ENCODE peak calls at places on chromosomes 5 and 9, in eight cellular contexts. One of them, this sample, is unnamed.

GRCh38 chr5:163623524-163623923 is 118.1 kb downstream of the MAT2B start:
- DNase-seq in GF-D8: no peak
- DNase-seq in aorta: no peak
- DNase-seq in activated T-cell treated with anti-CD3 and anti-CD28 coated beads, Interleukin-2, amount 50 U/mL, for 48 hours: no peak
- DNase-seq in mesendoderm: no peak
- DNase-seq in iris pigment epithelial cell: no peak
- DNase-seq in stimulated activated CD8-positive, alpha-beta memory T cell treated with anti-CD3 and anti-CD28 coated beads, Interleukin-2, amount 100 ng/mL, for 48 hours: no peak
- DNase-seq in fibroblast of pulmonary artery: no peak
- DNase-seq in this sample: no peak

GRCh38 chr9:129361196-129361595 is 183.1 kb upstream of the IER5L start:
- DNase-seq in iris pigment epithelial cell: no peak
- DNase-seq in activated T-cell treated with anti-CD3 and anti-CD28 coated beads, Interleukin-2, amount 50 U/mL, for 48 hours: no peak
- DNase-seq in GF-D8: no peak
- DNase-seq in aorta: peak; percentile 18
- DNase-seq in stimulated activated CD8-positive, alpha-beta memory T cell treated with anti-CD3 and anti-CD28 coated beads, Interleukin-2, amount 100 ng/mL, for 48 hours: no peak
- DNase-seq in fibroblast of pulmonary artery: no peak
- DNase-seq in mesendoderm: no peak
- DNase-seq in this sample: no peak

GRCh38 chr5:77167695-77168111 is 42.8 kb upstream of the PDE8B start:
- DNase-seq in activated T-cell treated with anti-CD3 and anti-CD28 coated beads, Interleukin-2, amount 50 U/mL, for 48 hours: no peak
- DNase-seq in aorta: no peak
- DNase-seq in iris pigment epithelial cell: peak; percentile 90
- DNase-seq in fibroblast of pulmonary artery: peak; percentile 84
- DNase-seq in mesendoderm: no peak
- DNase-seq in GF-D8: no peak
- DNase-seq in stimulated activated CD8-positive, alpha-beta memory T cell treated with anti-CD3 and anti-CD28 coated beads, Interleukin-2, amount 100 ng/mL, for 48 hours: no peak
- DNase-seq in this sample: no peak

GRCh38 chr9:38689678-38690077 is 30.3 kb downstream of the FAM240B start:
- DNase-seq in aorta: no peak
- DNase-seq in iris pigment epithelial cell: peak; percentile 18
- DNase-seq in activated T-cell treated with anti-CD3 and anti-CD28 coated beads, Interleukin-2, amount 50 U/mL, for 48 hours: no peak
- DNase-seq in GF-D8: no peak
- DNase-seq in mesendoderm: peak; percentile 91
- DNase-seq in fibroblast of pulmonary artery: peak; percentile 87
- DNase-seq in stimulated activated CD8-positive, alpha-beta memory T cell treated with anti-CD3 and anti-CD28 coated beads, Interleukin-2, amount 100 ng/mL, for 48 hours: no peak
- DNase-seq in this sample: no peak

GRCh38 chr9:92808726-92809451 is 44.3 kb upstream of the BICD2 start:
- DNase-seq in fibroblast of pulmonary artery: peak; percentile 77
- DNase-seq in iris pigment epithelial cell: peak; percentile 79
- DNase-seq in mesendoderm: peak; percentile 88
- DNase-seq in GF-D8: no peak
- DNase-seq in stimulated activated CD8-positive, alpha-beta memory T cell treated with anti-CD3 and anti-CD28 coated beads, Interleukin-2, amount 100 ng/mL, for 48 hours: peak; percentile 49
- DNase-seq in activated T-cell treated with anti-CD3 and anti-CD28 coated beads, Interleukin-2, amount 50 U/mL, for 48 hours: peak; percentile 71
- DNase-seq in aorta: peak; percentile 81
- DNase-seq in this sample: peak; percentile 23

GRCh38 chr5:178208540-178209227 is 4.4 kb downstream of the HNRNPAB start:
- DNase-seq in GF-D8: no peak
- DNase-seq in activated T-cell treated with anti-CD3 and anti-CD28 coated beads, Interleukin-2, amount 50 U/mL, for 48 hours: no peak
- DNase-seq in iris pigment epithelial cell: no peak
- DNase-seq in aorta: no peak
- DNase-seq in mesendoderm: peak; percentile 64
- DNase-seq in fibroblast of pulmonary artery: no peak
- DNase-seq in stimulated activated CD8-positive, alpha-beta memory T cell treated with anti-CD3 and anti-CD28 coated beads, Interleukin-2, amount 100 ng/mL, for 48 hours: no peak
- DNase-seq in this sample: no peak

GRCh38 chr9:14303526-14303925 is 10.4 kb downstream of the NFIB start:
- DNase-seq in mesendoderm: no peak
- DNase-seq in stimulated activated CD8-positive, alpha-beta memory T cell treated with anti-CD3 and anti-CD28 coated beads, Interleukin-2, amount 100 ng/mL, for 48 hours: no peak
- DNase-seq in activated T-cell treated with anti-CD3 and anti-CD28 coated beads, Interleukin-2, amount 50 U/mL, for 48 hours: no peak
- DNase-seq in iris pigment epithelial cell: no peak
- DNase-seq in GF-D8: no peak
- DNase-seq in fibroblast of pulmonary artery: no peak
- DNase-seq in aorta: no peak
- DNase-seq in this sample: no peak

GRCh38 chr5:74357827-74358226 is 282.7 kb downstream of the ENC1 start:
- DNase-seq in mesendoderm: no peak
- DNase-seq in iris pigment epithelial cell: peak; percentile 5
- DNase-seq in fibroblast of pulmonary artery: no peak
- DNase-seq in GF-D8: no peak
- DNase-seq in aorta: no peak
- DNase-seq in stimulated activated CD8-positive, alpha-beta memory T cell treated with anti-CD3 and anti-CD28 coated beads, Interleukin-2, amount 100 ng/mL, for 48 hours: no peak
- DNase-seq in activated T-cell treated with anti-CD3 and anti-CD28 coated beads, Interleukin-2, amount 50 U/mL, for 48 hours: no peak
- DNase-seq in this sample: no peak

GRCh38 chr5:2750026-2750757 is 1.3 kb downstream of the IRX2 start:
- DNase-seq in mesendoderm: peak; percentile 53
- DNase-seq in stimulated activated CD8-positive, alpha-beta memory T cell treated with anti-CD3 and anti-CD28 coated beads, Interleukin-2, amount 100 ng/mL, for 48 hours: no peak
- DNase-seq in aorta: no peak
- DNase-seq in activated T-cell treated with anti-CD3 and anti-CD28 coated beads, Interleukin-2, amount 50 U/mL, for 48 hours: no peak
- DNase-seq in iris pigment epithelial cell: no peak
- DNase-seq in GF-D8: no peak
- DNase-seq in fibroblast of pulmonary artery: no peak
- DNase-seq in this sample: no peak

GRCh38 chr5:87002485-87002884 is 265.2 kb upstream of the RASA1 start:
- DNase-seq in aorta: no peak
- DNase-seq in fibroblast of pulmonary artery: no peak
- DNase-seq in iris pigment epithelial cell: no peak
- DNase-seq in activated T-cell treated with anti-CD3 and anti-CD28 coated beads, Interleukin-2, amount 50 U/mL, for 48 hours: no peak
- DNase-seq in mesendoderm: no peak
- DNase-seq in stimulated activated CD8-positive, alpha-beta memory T cell treated with anti-CD3 and anti-CD28 coated beads, Interleukin-2, amount 100 ng/mL, for 48 hours: no peak
- DNase-seq in GF-D8: no peak
- DNase-seq in this sample: no peak

GRCh38 chr5:76811214-76811613 is 7.6 kb upstream of the F2RL1 start:
- DNase-seq in GF-D8: no peak
- DNase-seq in aorta: no peak
- DNase-seq in mesendoderm: no peak
- DNase-seq in fibroblast of pulmonary artery: no peak
- DNase-seq in stimulated activated CD8-positive, alpha-beta memory T cell treated with anti-CD3 and anti-CD28 coated beads, Interleukin-2, amount 100 ng/mL, for 48 hours: no peak
- DNase-seq in iris pigment epithelial cell: peak; percentile 59
- DNase-seq in activated T-cell treated with anti-CD3 and anti-CD28 coated beads, Interleukin-2, amount 50 U/mL, for 48 hours: no peak
- DNase-seq in this sample: no peak

GRCh38 chr9:111870774-111871542 is 25.7 kb upstream of the UGCG start:
- DNase-seq in activated T-cell treated with anti-CD3 and anti-CD28 coated beads, Interleukin-2, amount 50 U/mL, for 48 hours: peak; percentile 44
- DNase-seq in iris pigment epithelial cell: no peak
- DNase-seq in aorta: no peak
- DNase-seq in mesendoderm: no peak
- DNase-seq in fibroblast of pulmonary artery: no peak
- DNase-seq in stimulated activated CD8-positive, alpha-beta memory T cell treated with anti-CD3 and anti-CD28 coated beads, Interleukin-2, amount 100 ng/mL, for 48 hours: peak; percentile 22
- DNase-seq in GF-D8: no peak
- DNase-seq in this sample: no peak

GRCh38 chr9:70111042-70111602 is 67.5 kb downstream of the MAMDC2 start:
- DNase-seq in GF-D8: no peak
- DNase-seq in fibroblast of pulmonary artery: peak; percentile 84
- DNase-seq in aorta: peak; percentile 89
- DNase-seq in activated T-cell treated with anti-CD3 and anti-CD28 coated beads, Interleukin-2, amount 50 U/mL, for 48 hours: peak; percentile 68
- DNase-seq in iris pigment epithelial cell: peak; percentile 73
- DNase-seq in mesendoderm: peak; percentile 85
- DNase-seq in stimulated activated CD8-positive, alpha-beta memory T cell treated with anti-CD3 and anti-CD28 coated beads, Interleukin-2, amount 100 ng/mL, for 48 hours: peak; percentile 48
- DNase-seq in this sample: peak; percentile 34

GRCh38 chr9:89756891-89757537 is 152.2 kb downstream of the GADD45G start:
- DNase-seq in fibroblast of pulmonary artery: no peak
- DNase-seq in stimulated activated CD8-positive, alpha-beta memory T cell treated with anti-CD3 and anti-CD28 coated beads, Interleukin-2, amount 100 ng/mL, for 48 hours: no peak
- DNase-seq in aorta: no peak
- DNase-seq in mesendoderm: no peak
- DNase-seq in iris pigment epithelial cell: no peak
- DNase-seq in GF-D8: no peak
- DNase-seq in activated T-cell treated with anti-CD3 and anti-CD28 coated beads, Interleukin-2, amount 50 U/mL, for 48 hours: no peak
- DNase-seq in this sample: no peak

GRCh38 chr9:36995927-36996471 is 38.1 kb downstream of the PAX5 start:
- DNase-seq in stimulated activated CD8-positive, alpha-beta memory T cell treated with anti-CD3 and anti-CD28 coated beads, Interleukin-2, amount 100 ng/mL, for 48 hours: peak; percentile 39
- DNase-seq in iris pigment epithelial cell: peak; percentile 63
- DNase-seq in GF-D8: peak; percentile 27
- DNase-seq in aorta: peak; percentile 52
- DNase-seq in fibroblast of pulmonary artery: peak; percentile 73
- DNase-seq in activated T-cell treated with anti-CD3 and anti-CD28 coated beads, Interleukin-2, amount 50 U/mL, for 48 hours: peak; percentile 70
- DNase-seq in mesendoderm: peak; percentile 89
- DNase-seq in this sample: peak; percentile 36

GRCh38 chr9:35553670-35554543 is 51.2 kb upstream of the TESK1 start:
- DNase-seq in iris pigment epithelial cell: peak; percentile 77
- DNase-seq in activated T-cell treated with anti-CD3 and anti-CD28 coated beads, Interleukin-2, amount 50 U/mL, for 48 hours: peak; percentile 49
- DNase-seq in aorta: peak; percentile 81
- DNase-seq in GF-D8: peak; percentile 71
- DNase-seq in mesendoderm: peak; percentile 78
- DNase-seq in fibroblast of pulmonary artery: peak; percentile 87
- DNase-seq in stimulated activated CD8-positive, alpha-beta memory T cell treated with anti-CD3 and anti-CD28 coated beads, Interleukin-2, amount 100 ng/mL, for 48 hours: peak; percentile 15
- DNase-seq in this sample: peak; percentile 29

GRCh38 chr5:23994581-23995370 is 487.4 kb downstream of the PRDM9 start:
- DNase-seq in GF-D8: no peak
- DNase-seq in mesendoderm: peak; percentile 26
- DNase-seq in iris pigment epithelial cell: no peak
- DNase-seq in activated T-cell treated with anti-CD3 and anti-CD28 coated beads, Interleukin-2, amount 50 U/mL, for 48 hours: no peak
- DNase-seq in aorta: no peak
- DNase-seq in fibroblast of pulmonary artery: no peak
- DNase-seq in stimulated activated CD8-positive, alpha-beta memory T cell treated with anti-CD3 and anti-CD28 coated beads, Interleukin-2, amount 100 ng/mL, for 48 hours: no peak
- DNase-seq in this sample: no peak

GRCh38 chr5:33205727-33206410 is 234.9 kb upstream of the TARS1 start:
- DNase-seq in fibroblast of pulmonary artery: no peak
- DNase-seq in iris pigment epithelial cell: no peak
- DNase-seq in activated T-cell treated with anti-CD3 and anti-CD28 coated beads, Interleukin-2, amount 50 U/mL, for 48 hours: no peak
- DNase-seq in stimulated activated CD8-positive, alpha-beta memory T cell treated with anti-CD3 and anti-CD28 coated beads, Interleukin-2, amount 100 ng/mL, for 48 hours: no peak
- DNase-seq in mesendoderm: no peak
- DNase-seq in GF-D8: no peak
- DNase-seq in aorta: no peak
- DNase-seq in this sample: no peak

GRCh38 chr9:123069010-123069481 is 35.6 kb downstream of the GPR21 start:
- DNase-seq in fibroblast of pulmonary artery: peak; percentile 88
- DNase-seq in GF-D8: no peak
- DNase-seq in aorta: no peak
- DNase-seq in iris pigment epithelial cell: peak; percentile 96
- DNase-seq in mesendoderm: no peak
- DNase-seq in activated T-cell treated with anti-CD3 and anti-CD28 coated beads, Interleukin-2, amount 50 U/mL, for 48 hours: no peak
- DNase-seq in stimulated activated CD8-positive, alpha-beta memory T cell treated with anti-CD3 and anti-CD28 coated beads, Interleukin-2, amount 100 ng/mL, for 48 hours: no peak
- DNase-seq in this sample: no peak

GRCh38 chr5:135344351-135344750 is 54.7 kb downstream of the MACROH2A1 start:
- DNase-seq in iris pigment epithelial cell: peak; percentile 21
- DNase-seq in fibroblast of pulmonary artery: no peak
- DNase-seq in activated T-cell treated with anti-CD3 and anti-CD28 coated beads, Interleukin-2, amount 50 U/mL, for 48 hours: no peak
- DNase-seq in GF-D8: no peak
- DNase-seq in mesendoderm: no peak
- DNase-seq in aorta: no peak
- DNase-seq in stimulated activated CD8-positive, alpha-beta memory T cell treated with anti-CD3 and anti-CD28 coated beads, Interleukin-2, amount 100 ng/mL, for 48 hours: no peak
- DNase-seq in this sample: no peak

GRCh38 chr9:99447951-99448350 is 225.9 kb downstream of the SEC61B start:
- DNase-seq in fibroblast of pulmonary artery: no peak
- DNase-seq in iris pigment epithelial cell: no peak
- DNase-seq in mesendoderm: no peak
- DNase-seq in activated T-cell treated with anti-CD3 and anti-CD28 coated beads, Interleukin-2, amount 50 U/mL, for 48 hours: no peak
- DNase-seq in GF-D8: no peak
- DNase-seq in stimulated activated CD8-positive, alpha-beta memory T cell treated with anti-CD3 and anti-CD28 coated beads, Interleukin-2, amount 100 ng/mL, for 48 hours: no peak
- DNase-seq in aorta: no peak
- DNase-seq in this sample: no peak

This sample was measured in T-helper 1 cell.